ENCODE peak calls at places on chromosomes 12 and 14, in ten cellular contexts. G is brain microvascular endothelial cell, F is OCI-LY7, O is GM23338, R is fibroblast of lung, T is stomach, H is progenitor cell of endocrine pancreas, D is astrocyte of the spinal cord, N is vagina, L is WTC11. Z is an unnamed sample.

GRCh38 chr14:82740547-82740946 is 1206.9 kb upstream of the SEL1L start:
- DNase-seq in G (no peak), F (no peak), O (no peak), R (no peak), T (no peak), H (no peak), D (no peak), N (no peak), L (no peak), Z (no peak)

GRCh38 chr12:93664573-93665138 is 12.5 kb upstream of the CRADD start:
- DNase-seq in G (no peak), F (no peak), O (no peak), R (peak), T (no peak), H (no peak), D (peak), N (no peak), L (no peak), Z (no peak)

GRCh38 chr14:77143071-77143470 is 1.5 kb upstream of the ZDHHC22 start:
- DNase-seq in G (no peak), F (no peak), O (no peak), R (no peak), T (no peak), H (no peak), D (no peak), N (no peak), L (no peak), Z (no peak)

GRCh38 chr12:101299931-101300330 is 20.0 kb downstream of the UTP20 start:
- DNase-seq in G (no peak), F (no peak), O (no peak), R (no peak), T (no peak), H (no peak), D (no peak), N (no peak), L (no peak), Z (no peak)

GRCh38 chr14:96261053-96261452 is 5.0 kb downstream of the BDKRB1 start:
- DNase-seq in G (no peak), F (no peak), O (no peak), R (no peak), T (no peak), H (no peak), D (no peak), N (no peak), L (no peak), Z (no peak)

GRCh38 chr12:92951006-92951405 is 21.9 kb upstream of the EEA1 start:
- DNase-seq in G (no peak), F (no peak), O (no peak), R (no peak), T (no peak), H (no peak), D (no peak), N (no peak), L (no peak), Z (no peak)

GRCh38 chr12:53543539-53543938 is 36.3 kb upstream of the NPFF start:
- DNase-seq in G (peak), F (peak), O (peak), R (peak), T (peak), H (no peak), D (peak), N (no peak), L (peak), Z (peak)

GRCh38 chr12:42180990-42181611 is 36.4 kb upstream of the GXYLT1 start:
- DNase-seq in G (no peak), F (no peak), O (no peak), R (peak), T (no peak), H (no peak), D (peak), N (no peak), L (no peak), Z (no peak)

GRCh38 chr12:52081263-52081733 is 1.8 kb downstream of the SMIM41 start:
- DNase-seq in G (no peak), F (peak), O (no peak), R (no peak), T (no peak), H (no peak), D (no peak), N (no peak), L (no peak), Z (no peak)

GRCh38 chr12:129964300-129964699 is 60.5 kb upstream of the TMEM132D start:
- DNase-seq in G (no peak), F (no peak), O (no peak), R (no peak), T (no peak), H (no peak), D (no peak), N (no peak), L (no peak), Z (no peak)

GRCh38 chr12:34399631-34400422 is 377.5 kb downstream of the ALG10 start:
- DNase-seq in G (no peak), F (no peak), O (no peak), R (no peak), T (peak), H (peak), D (no peak), N (peak), L (peak), Z (no peak)

GRCh38 chr14:64800000-64800399 is 79.7 kb downstream of the SPTB start:
- DNase-seq in G (peak), F (peak), O (peak), R (peak), T (peak), H (no peak), D (peak), N (no peak), L (peak), Z (no peak)

GRCh38 chr14:68349900-68350323 is 443.0 kb downstream of the ZFP36L1 start:
- DNase-seq in G (peak), F (no peak), O (no peak), R (no peak), T (peak), H (no peak), D (peak), N (no peak), L (no peak), Z (no peak)

GRCh38 chr12:5499566-5500325 is 67.8 kb downstream of the NTF3 start:
- DNase-seq in G (no peak), F (no peak), O (no peak), R (peak), T (no peak), H (no peak), D (peak), N (no peak), L (no peak), Z (peak)

GRCh38 chr12:74538491-74539258 is 1.0 kb downstream of the ATXN7L3B start:
- DNase-seq in G (no peak), F (peak), O (no peak), R (peak), T (no peak), H (no peak), D (no peak), N (no peak), L (no peak), Z (no peak)

GRCh38 chr14:64541261-64541970 is 875 bp downstream of the HSPA2 start:
- DNase-seq in G (no peak), F (no peak), O (peak), R (peak), T (no peak), H (no peak), D (no peak), N (no peak), L (no peak), Z (no peak)

GRCh38 chr12:51386361-51386760 is 4.8 kb downstream of the GALNT6 start:
- DNase-seq in G (no peak), F (no peak), O (no peak), R (no peak), T (no peak), H (no peak), D (no peak), N (no peak), L (no peak), Z (no peak)

GRCh38 chr12:80316141-80316700 is 127.8 kb upstream of the PTPRQ start:
- DNase-seq in G (no peak), F (no peak), O (no peak), R (no peak), T (no peak), H (no peak), D (no peak), N (no peak), L (no peak), Z (no peak)

GRCh38 chr14:81268016-81268416 is 47.3 kb upstream of the GTF2A1 start:
- DNase-seq in G (peak), F (peak), O (peak), R (peak), T (no peak), H (no peak), D (no peak), N (no peak), L (no peak), Z (no peak)

GRCh38 chr14:81269979-81270375 is 49.2 kb upstream of the GTF2A1 start:
- DNase-seq in G (no peak), F (no peak), O (no peak), R (no peak), T (no peak), H (no peak), D (no peak), N (no peak), L (no peak), Z (no peak)

GRCh38 chr14:81265641-81266169 is 44.9 kb upstream of the GTF2A1 start:
- DNase-seq in G (no peak), F (no peak), O (no peak), R (no peak), T (no peak), H (no peak), D (no peak), N (no peak), L (no peak), Z (no peak)

GRCh38 chr14:81272322-81272721 is 51.6 kb upstream of the GTF2A1 start:
- DNase-seq in G (no peak), F (no peak), O (no peak), R (no peak), T (no peak), H (no peak), D (no peak), N (no peak), L (no peak), Z (no peak)

DNA sequence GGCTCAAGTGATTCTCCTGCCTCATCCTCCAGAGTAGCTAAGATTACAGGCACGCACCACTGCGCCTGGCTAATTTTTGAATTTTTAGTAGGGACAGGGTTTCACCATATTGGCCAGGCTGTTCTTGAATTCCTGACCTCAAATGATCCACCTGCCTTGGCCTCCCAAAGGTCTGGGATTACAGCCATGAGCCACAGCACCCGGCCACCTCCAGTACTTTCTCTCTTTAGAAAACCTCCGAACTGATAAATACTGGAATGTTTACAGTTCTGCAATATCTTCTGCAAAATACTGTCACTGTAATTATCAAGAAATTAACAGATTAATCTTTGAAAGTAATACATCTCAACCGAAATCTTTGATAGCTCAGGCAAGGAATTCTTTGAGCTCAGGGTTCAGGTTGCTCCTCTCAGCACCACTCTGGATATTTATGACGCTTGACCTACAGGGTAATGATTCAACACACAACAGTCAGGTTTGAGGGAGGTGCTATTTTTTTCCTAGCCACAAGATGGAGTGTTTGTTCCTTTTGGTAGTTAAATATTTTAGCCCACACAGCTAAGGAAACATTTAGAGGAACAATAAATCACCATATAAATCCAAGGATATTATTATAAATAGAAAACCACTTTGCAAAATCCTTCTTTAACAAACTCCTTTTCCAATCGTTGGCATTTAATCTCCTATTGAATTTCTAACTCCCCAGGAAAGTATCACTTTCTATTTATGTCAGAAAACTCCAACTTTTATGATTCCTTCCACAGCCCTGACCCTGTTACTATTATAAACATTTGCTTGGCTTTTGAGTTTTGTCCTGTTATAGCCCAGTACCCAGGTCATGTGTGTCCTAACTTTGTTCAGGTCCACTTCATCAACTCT is 48.6 kb upstream of the GTF2A1 start:
- DNase-seq in G (peak), F (peak), O (peak), R (peak), T (no peak), H (no peak), D (peak), N (no peak), L (no peak), Z (peak)
- TF ChIP-seq CTCF in G (peak), F (peak), O (peak), R (peak), T (no peak), H (peak), D (peak), N (peak), L (peak), Z (peak)

GRCh38 chr12:12700249-12700648 is 4.3 kb upstream of the GPR19 start:
- DNase-seq in G (no peak), F (no peak), O (no peak), R (no peak), T (no peak), H (no peak), D (no peak), N (no peak), L (no peak), Z (no peak)

GRCh38 chr12:12699345-12699744 is 3.4 kb upstream of the GPR19 start:
- DNase-seq in G (no peak), F (no peak), O (no peak), R (no peak), T (no peak), H (no peak), D (no peak), N (no peak), L (no peak), Z (no peak)

GRCh38 chr12:12701457-12701856 is 5.5 kb upstream of the GPR19 start:
- DNase-seq in G (no peak), F (no peak), O (peak), R (no peak), T (no peak), H (no peak), D (no peak), N (no peak), L (peak), Z (no peak)

GRCh38 chr12:12705833-12706520 is 10.0 kb upstream of the GPR19 start:
- DNase-seq in G (no peak), F (no peak), O (no peak), R (no peak), T (peak), H (no peak), D (no peak), N (no peak), L (no peak), Z (no peak)

GRCh38 chr12:12704593-12705230 is 8.7 kb upstream of the GPR19 start:
- DNase-seq in G (peak), F (peak), O (peak), R (peak), T (peak), H (no peak), D (peak), N (no peak), L (peak), Z (peak)
- TF ChIP-seq CTCF in G (peak), F (peak), O (peak), R (peak), T (no peak), H (peak), D (peak), N (peak), L (peak), Z (peak)

DNA sequence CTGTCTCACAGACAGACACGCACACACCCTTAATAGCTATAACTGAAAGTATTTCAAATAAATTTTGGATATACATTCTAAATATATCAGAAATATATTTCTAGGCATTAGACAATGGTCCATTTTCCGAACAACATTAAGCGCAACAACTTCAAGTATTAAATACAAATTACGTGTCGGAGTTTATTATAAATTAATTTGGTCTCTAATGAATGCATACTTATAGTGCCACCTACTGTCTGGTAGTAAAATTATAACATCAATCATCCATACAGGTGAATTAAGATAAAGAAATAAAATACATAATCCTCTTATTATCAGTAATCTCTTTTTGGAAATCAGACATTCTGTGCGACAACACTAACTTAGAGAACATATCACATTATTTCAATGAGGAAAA is 27.2 kb upstream of the CMAS start:
- DNase-seq in G (no peak), F (no peak), O (no peak), R (no peak), T (no peak), H (no peak), D (peak), N (no peak), L (no peak), Z (no peak)
- TF ChIP-seq CTCF in G (peak), F (peak), O (peak), R (no peak), T (no peak), H (peak), D (peak), N (no peak), L (no peak), Z (peak)

DNA sequence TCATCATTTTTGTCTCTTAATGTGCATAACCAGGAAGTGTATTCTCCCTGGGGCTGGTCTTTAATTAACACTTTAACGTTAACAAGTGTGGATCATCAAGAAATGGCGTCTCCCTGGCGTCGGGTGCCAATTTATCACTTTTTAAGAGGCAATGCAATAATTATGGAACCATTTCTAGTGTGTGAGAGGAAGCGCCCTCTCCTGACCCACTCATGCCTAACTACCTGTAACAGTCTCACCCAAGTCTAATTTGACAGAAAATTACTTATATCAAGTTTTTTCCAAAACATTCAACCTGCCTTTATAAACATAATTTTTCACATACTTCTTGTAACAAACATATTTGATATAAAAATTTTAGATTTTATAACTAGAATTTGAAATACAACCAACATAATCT is 905.3 kb upstream of the MDGA2 start:
- DNase-seq in G (no peak), F (no peak), O (peak), R (no peak), T (no peak), H (no peak), D (no peak), N (no peak), L (no peak), Z (no peak)
- TF ChIP-seq CTCF in G (no peak), F (peak), O (peak), R (no peak), T (no peak), H (no peak), D (no peak), N (no peak), L (no peak), Z (no peak)

GRCh38 chr12:116926283-116927243 is 15.8 kb downstream of the FBXW8 start:
- DNase-seq in G (no peak), F (no peak), O (no peak), R (no peak), T (no peak), H (no peak), D (no peak), N (no peak), L (no peak), Z (no peak)
- TF ChIP-seq CTCF in G (no peak), F (no peak), O (no peak), R (no peak), T (no peak), H (no peak), D (no peak), N (no peak), L (no peak), Z (no peak)

GRCh38 chr14:51086044-51086443 is 8.9 kb downstream of the TRIM9 start:
- DNase-seq in G (no peak), F (no peak), O (no peak), R (no peak), T (no peak), H (no peak), D (no peak), N (no peak), L (no peak), Z (no peak)

GRCh38 chr14:51087024-51087423 is 7.9 kb downstream of the TRIM9 start:
- DNase-seq in G (no peak), F (no peak), O (peak), R (peak), T (no peak), H (no peak), D (no peak), N (no peak), L (peak), Z (no peak)

GRCh38 chr14:51081712-51082111 is 13.2 kb downstream of the TRIM9 start:
- DNase-seq in G (no peak), F (no peak), O (no peak), R (no peak), T (no peak), H (no peak), D (no peak), N (no peak), L (no peak), Z (no peak)

GRCh38 chr14:51082394-51082793 is 12.5 kb downstream of the TRIM9 start:
- DNase-seq in G (no peak), F (no peak), O (no peak), R (peak), T (no peak), H (no peak), D (no peak), N (no peak), L (no peak), Z (peak)

GRCh38 chr14:51085007-51085406 is 9.9 kb downstream of the TRIM9 start:
- DNase-seq in G (no peak), F (no peak), O (no peak), R (no peak), T (no peak), H (no peak), D (no peak), N (no peak), L (no peak), Z (no peak)
- TF ChIP-seq CTCF in G (no peak), F (no peak), O (no peak), R (no peak), T (no peak), H (no peak), D (no peak), N (no peak), L (no peak), Z (no peak)

GRCh38 chr12:3680919-3681594 is 71.9 kb downstream of the CRACR2A start:
- DNase-seq in G (peak), F (no peak), O (no peak), R (no peak), T (peak), H (no peak), D (peak), N (no peak), L (no peak), Z (no peak)
- TF ChIP-seq CTCF in G (peak), F (no peak), O (peak), R (peak), T (no peak), H (peak), D (peak), N (no peak), L (no peak), Z (no peak)

DNA sequence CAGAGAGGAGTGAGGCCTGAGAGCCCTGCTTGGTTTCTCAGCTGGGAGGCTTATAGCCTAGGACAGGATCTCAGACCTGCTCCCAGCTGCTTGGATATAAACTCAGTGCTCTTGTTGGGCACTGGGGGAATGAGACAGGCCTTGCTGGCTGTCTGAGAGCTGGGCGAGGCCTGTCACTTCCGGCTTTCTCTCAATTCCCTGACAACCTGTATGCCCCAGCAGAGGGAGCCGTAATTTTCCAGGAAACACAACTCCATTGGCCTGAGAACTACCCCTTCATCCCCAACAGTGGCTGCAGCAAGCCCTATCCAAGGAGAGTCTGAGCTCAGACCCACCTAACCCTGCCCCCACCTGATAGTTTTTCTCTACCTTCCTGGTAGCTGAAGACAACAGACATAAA is 258.3 kb upstream of the STXBP6 start:
- DNase-seq in G (no peak), F (no peak), O (peak), R (no peak), T (no peak), H (no peak), D (no peak), N (no peak), L (peak), Z (no peak)
- TF ChIP-seq CTCF in G (no peak), F (no peak), O (peak), R (no peak), T (no peak), H (no peak), D (no peak), N (no peak), L (no peak), Z (no peak)